ENCODE peak calls at places on chromosomes 2 and 18, in eight cellular contexts. One of them, this sample, is unnamed.

GRCh38 chr2:6111676-6112294 is 419.6 kb downstream of the SOX11 start:
- DNase-seq in stimulated activated CD8-positive, alpha-beta memory T cell treated with anti-CD3 and anti-CD28 coated beads, Interleukin-15, amount 100 ng/mL, for 1 hour: no peak
- DNase-seq in RWPE1: no peak
- DNase-seq in NCI-H748 treated with DMSO at 0.1 percent for 48 hours: no peak
- DNase-seq in astrocyte: no peak
- DNase-seq in NCI-H2081 treated with DMSO at 0.1 percent for 48 hours: no peak
- DNase-seq in osteoblast: no peak
- DNase-seq in NCI-H82: peak
- DNase-seq in this sample: peak

GRCh38 chr2:104434363-104434792 is 419.5 kb upstream of the POU3F3 start:
- DNase-seq in stimulated activated CD8-positive, alpha-beta memory T cell treated with anti-CD3 and anti-CD28 coated beads, Interleukin-15, amount 100 ng/mL, for 1 hour: no peak
- DNase-seq in RWPE1: no peak
- DNase-seq in NCI-H748 treated with DMSO at 0.1 percent for 48 hours: peak
- DNase-seq in astrocyte: peak
- DNase-seq in NCI-H2081 treated with DMSO at 0.1 percent for 48 hours: no peak
- DNase-seq in osteoblast: no peak
- DNase-seq in NCI-H82: no peak
- DNase-seq in this sample: peak

GRCh38 chr2:61356958-61357350 is 113.9 kb downstream of the USP34 start:
- DNase-seq in stimulated activated CD8-positive, alpha-beta memory T cell treated with anti-CD3 and anti-CD28 coated beads, Interleukin-15, amount 100 ng/mL, for 1 hour: no peak
- DNase-seq in RWPE1: no peak
- DNase-seq in NCI-H748 treated with DMSO at 0.1 percent for 48 hours: no peak
- DNase-seq in astrocyte: peak
- DNase-seq in NCI-H2081 treated with DMSO at 0.1 percent for 48 hours: no peak
- DNase-seq in osteoblast: no peak
- DNase-seq in NCI-H82: no peak
- DNase-seq in this sample: no peak

GRCh38 chr2:84481702-84482101 is 22.6 kb upstream of the SUCLG1 start:
- DNase-seq in stimulated activated CD8-positive, alpha-beta memory T cell treated with anti-CD3 and anti-CD28 coated beads, Interleukin-15, amount 100 ng/mL, for 1 hour: no peak
- DNase-seq in RWPE1: peak
- DNase-seq in NCI-H748 treated with DMSO at 0.1 percent for 48 hours: no peak
- DNase-seq in astrocyte: peak
- DNase-seq in NCI-H2081 treated with DMSO at 0.1 percent for 48 hours: no peak
- DNase-seq in osteoblast: peak
- DNase-seq in NCI-H82: no peak
- DNase-seq in this sample: no peak

GRCh38 chr18:77067315-77068061 is 65.1 kb downstream of the MBP start:
- DNase-seq in stimulated activated CD8-positive, alpha-beta memory T cell treated with anti-CD3 and anti-CD28 coated beads, Interleukin-15, amount 100 ng/mL, for 1 hour: peak
- DNase-seq in RWPE1: peak
- DNase-seq in NCI-H748 treated with DMSO at 0.1 percent for 48 hours: no peak
- DNase-seq in astrocyte: peak
- DNase-seq in NCI-H2081 treated with DMSO at 0.1 percent for 48 hours: no peak
- DNase-seq in osteoblast: no peak
- DNase-seq in NCI-H82: no peak
- DNase-seq in this sample: no peak

GRCh38 chr2:125942585-125943424 is 713.2 kb upstream of the GYPC start:
- DNase-seq in stimulated activated CD8-positive, alpha-beta memory T cell treated with anti-CD3 and anti-CD28 coated beads, Interleukin-15, amount 100 ng/mL, for 1 hour: no peak
- DNase-seq in RWPE1: no peak
- DNase-seq in NCI-H748 treated with DMSO at 0.1 percent for 48 hours: no peak
- DNase-seq in astrocyte: no peak
- DNase-seq in NCI-H2081 treated with DMSO at 0.1 percent for 48 hours: no peak
- DNase-seq in osteoblast: peak
- DNase-seq in NCI-H82: no peak
- DNase-seq in this sample: no peak

GRCh38 chr2:60710707-60711106 is 45.4 kb upstream of the PAPOLG start:
- DNase-seq in stimulated activated CD8-positive, alpha-beta memory T cell treated with anti-CD3 and anti-CD28 coated beads, Interleukin-15, amount 100 ng/mL, for 1 hour: no peak
- DNase-seq in RWPE1: no peak
- DNase-seq in NCI-H748 treated with DMSO at 0.1 percent for 48 hours: no peak
- DNase-seq in astrocyte: no peak
- DNase-seq in NCI-H2081 treated with DMSO at 0.1 percent for 48 hours: no peak
- DNase-seq in osteoblast: peak
- DNase-seq in NCI-H82: peak
- DNase-seq in this sample: no peak

GRCh38 chr2:150572194-150572766 is 84.8 kb upstream of the RND3 start:
- DNase-seq in stimulated activated CD8-positive, alpha-beta memory T cell treated with anti-CD3 and anti-CD28 coated beads, Interleukin-15, amount 100 ng/mL, for 1 hour: no peak
- DNase-seq in RWPE1: no peak
- DNase-seq in NCI-H748 treated with DMSO at 0.1 percent for 48 hours: no peak
- DNase-seq in astrocyte: no peak
- DNase-seq in NCI-H2081 treated with DMSO at 0.1 percent for 48 hours: no peak
- DNase-seq in osteoblast: no peak
- DNase-seq in NCI-H82: no peak
- DNase-seq in this sample: no peak

GRCh38 chr18:7676253-7676873 is 109.2 kb downstream of the PTPRM start:
- DNase-seq in stimulated activated CD8-positive, alpha-beta memory T cell treated with anti-CD3 and anti-CD28 coated beads, Interleukin-15, amount 100 ng/mL, for 1 hour: no peak
- DNase-seq in RWPE1: no peak
- DNase-seq in NCI-H748 treated with DMSO at 0.1 percent for 48 hours: no peak
- DNase-seq in astrocyte: no peak
- DNase-seq in NCI-H2081 treated with DMSO at 0.1 percent for 48 hours: no peak
- DNase-seq in osteoblast: no peak
- DNase-seq in NCI-H82: no peak
- DNase-seq in this sample: no peak

GRCh38 chr2:235745597-235745996 is 251.8 kb downstream of the AGAP1 start:
- DNase-seq in stimulated activated CD8-positive, alpha-beta memory T cell treated with anti-CD3 and anti-CD28 coated beads, Interleukin-15, amount 100 ng/mL, for 1 hour: no peak
- DNase-seq in RWPE1: peak
- DNase-seq in NCI-H748 treated with DMSO at 0.1 percent for 48 hours: no peak
- DNase-seq in astrocyte: peak
- DNase-seq in NCI-H2081 treated with DMSO at 0.1 percent for 48 hours: no peak
- DNase-seq in osteoblast: no peak
- DNase-seq in NCI-H82: no peak
- DNase-seq in this sample: no peak

GRCh38 chr2:237096201-237096600 is 10.5 kb downstream of the COPS8 start:
- DNase-seq in stimulated activated CD8-positive, alpha-beta memory T cell treated with anti-CD3 and anti-CD28 coated beads, Interleukin-15, amount 100 ng/mL, for 1 hour: no peak
- DNase-seq in RWPE1: no peak
- DNase-seq in NCI-H748 treated with DMSO at 0.1 percent for 48 hours: no peak
- DNase-seq in astrocyte: no peak
- DNase-seq in NCI-H2081 treated with DMSO at 0.1 percent for 48 hours: no peak
- DNase-seq in osteoblast: no peak
- DNase-seq in NCI-H82: no peak
- DNase-seq in this sample: no peak

GRCh38 chr2:769771-770170 is 92.6 kb upstream of the TMEM18 start:
- DNase-seq in stimulated activated CD8-positive, alpha-beta memory T cell treated with anti-CD3 and anti-CD28 coated beads, Interleukin-15, amount 100 ng/mL, for 1 hour: no peak
- DNase-seq in RWPE1: no peak
- DNase-seq in NCI-H748 treated with DMSO at 0.1 percent for 48 hours: no peak
- DNase-seq in astrocyte: no peak
- DNase-seq in NCI-H2081 treated with DMSO at 0.1 percent for 48 hours: no peak
- DNase-seq in osteoblast: no peak
- DNase-seq in NCI-H82: no peak
- DNase-seq in this sample: no peak

GRCh38 chr2:216687646-216688045 is 7.7 kb downstream of the IGFBP5 start:
- DNase-seq in stimulated activated CD8-positive, alpha-beta memory T cell treated with anti-CD3 and anti-CD28 coated beads, Interleukin-15, amount 100 ng/mL, for 1 hour: no peak
- DNase-seq in RWPE1: no peak
- DNase-seq in NCI-H748 treated with DMSO at 0.1 percent for 48 hours: no peak
- DNase-seq in astrocyte: no peak
- DNase-seq in NCI-H2081 treated with DMSO at 0.1 percent for 48 hours: no peak
- DNase-seq in osteoblast: peak
- DNase-seq in NCI-H82: peak
- DNase-seq in this sample: no peak

GRCh38 chr2:104332733-104333132 is 521.2 kb upstream of the POU3F3 start:
- DNase-seq in stimulated activated CD8-positive, alpha-beta memory T cell treated with anti-CD3 and anti-CD28 coated beads, Interleukin-15, amount 100 ng/mL, for 1 hour: no peak
- DNase-seq in RWPE1: no peak
- DNase-seq in NCI-H748 treated with DMSO at 0.1 percent for 48 hours: no peak
- DNase-seq in astrocyte: peak
- DNase-seq in NCI-H2081 treated with DMSO at 0.1 percent for 48 hours: no peak
- DNase-seq in osteoblast: no peak
- DNase-seq in NCI-H82: no peak
- DNase-seq in this sample: no peak

GRCh38 chr2:175880-176800 is 87.7 kb downstream of the SH3YL1 start:
- DNase-seq in stimulated activated CD8-positive, alpha-beta memory T cell treated with anti-CD3 and anti-CD28 coated beads, Interleukin-15, amount 100 ng/mL, for 1 hour: no peak
- DNase-seq in RWPE1: no peak
- DNase-seq in NCI-H748 treated with DMSO at 0.1 percent for 48 hours: no peak
- DNase-seq in astrocyte: no peak
- DNase-seq in NCI-H2081 treated with DMSO at 0.1 percent for 48 hours: no peak
- DNase-seq in osteoblast: no peak
- DNase-seq in NCI-H82: no peak
- DNase-seq in this sample: no peak

GRCh38 chr2:219560037-219560892 is 11.1 kb downstream of the OBSL1 start:
- DNase-seq in stimulated activated CD8-positive, alpha-beta memory T cell treated with anti-CD3 and anti-CD28 coated beads, Interleukin-15, amount 100 ng/mL, for 1 hour: no peak
- DNase-seq in RWPE1: peak
- DNase-seq in NCI-H748 treated with DMSO at 0.1 percent for 48 hours: no peak
- DNase-seq in astrocyte: no peak
- DNase-seq in NCI-H2081 treated with DMSO at 0.1 percent for 48 hours: no peak
- DNase-seq in osteoblast: peak
- DNase-seq in NCI-H82: peak
- DNase-seq in this sample: no peak

GRCh38 chr2:98861601-98862000 is 74.4 kb downstream of the CRACDL start:
- DNase-seq in stimulated activated CD8-positive, alpha-beta memory T cell treated with anti-CD3 and anti-CD28 coated beads, Interleukin-15, amount 100 ng/mL, for 1 hour: no peak
- DNase-seq in RWPE1: no peak
- DNase-seq in NCI-H748 treated with DMSO at 0.1 percent for 48 hours: no peak
- DNase-seq in astrocyte: no peak
- DNase-seq in NCI-H2081 treated with DMSO at 0.1 percent for 48 hours: no peak
- DNase-seq in osteoblast: no peak
- DNase-seq in NCI-H82: no peak
- DNase-seq in this sample: no peak

GRCh38 chr18:50275503-50276036 is 5.8 kb downstream of the MBD1 start:
- DNase-seq in stimulated activated CD8-positive, alpha-beta memory T cell treated with anti-CD3 and anti-CD28 coated beads, Interleukin-15, amount 100 ng/mL, for 1 hour: no peak
- DNase-seq in RWPE1: no peak
- DNase-seq in NCI-H748 treated with DMSO at 0.1 percent for 48 hours: no peak
- DNase-seq in astrocyte: no peak
- DNase-seq in NCI-H2081 treated with DMSO at 0.1 percent for 48 hours: no peak
- DNase-seq in osteoblast: no peak
- DNase-seq in NCI-H82: no peak
- DNase-seq in this sample: no peak

GRCh38 chr2:1224901-1225300 is 188.4 kb upstream of the TPO start:
- DNase-seq in stimulated activated CD8-positive, alpha-beta memory T cell treated with anti-CD3 and anti-CD28 coated beads, Interleukin-15, amount 100 ng/mL, for 1 hour: no peak
- DNase-seq in RWPE1: no peak
- DNase-seq in NCI-H748 treated with DMSO at 0.1 percent for 48 hours: peak
- DNase-seq in astrocyte: no peak
- DNase-seq in NCI-H2081 treated with DMSO at 0.1 percent for 48 hours: no peak
- DNase-seq in osteoblast: no peak
- DNase-seq in NCI-H82: no peak
- DNase-seq in this sample: no peak

GRCh38 chr2:85801871-85802270 is 48.1 kb downstream of the ATOH8 start:
- DNase-seq in stimulated activated CD8-positive, alpha-beta memory T cell treated with anti-CD3 and anti-CD28 coated beads, Interleukin-15, amount 100 ng/mL, for 1 hour: no peak
- DNase-seq in RWPE1: no peak
- DNase-seq in NCI-H748 treated with DMSO at 0.1 percent for 48 hours: no peak
- DNase-seq in astrocyte: no peak
- DNase-seq in NCI-H2081 treated with DMSO at 0.1 percent for 48 hours: no peak
- DNase-seq in osteoblast: no peak
- DNase-seq in NCI-H82: no peak
- DNase-seq in this sample: no peak

GRCh38 chr2:222756362-222756831 is 84.9 kb downstream of the MOGAT1 start:
- DNase-seq in stimulated activated CD8-positive, alpha-beta memory T cell treated with anti-CD3 and anti-CD28 coated beads, Interleukin-15, amount 100 ng/mL, for 1 hour: no peak
- DNase-seq in RWPE1: peak
- DNase-seq in NCI-H748 treated with DMSO at 0.1 percent for 48 hours: no peak
- DNase-seq in astrocyte: no peak
- DNase-seq in NCI-H2081 treated with DMSO at 0.1 percent for 48 hours: no peak
- DNase-seq in osteoblast: no peak
- DNase-seq in NCI-H82: no peak
- DNase-seq in this sample: no peak

GRCh38 chr2:48940606-48941005 is 185.1 kb upstream of the LHCGR start:
- DNase-seq in stimulated activated CD8-positive, alpha-beta memory T cell treated with anti-CD3 and anti-CD28 coated beads, Interleukin-15, amount 100 ng/mL, for 1 hour: no peak
- DNase-seq in RWPE1: no peak
- DNase-seq in NCI-H748 treated with DMSO at 0.1 percent for 48 hours: no peak
- DNase-seq in astrocyte: no peak
- DNase-seq in NCI-H2081 treated with DMSO at 0.1 percent for 48 hours: no peak
- DNase-seq in osteoblast: peak
- DNase-seq in NCI-H82: peak
- DNase-seq in this sample: peak

GRCh38 chr18:1846640-1847039 is 724.7 kb downstream of the METTL4 start:
- DNase-seq in stimulated activated CD8-positive, alpha-beta memory T cell treated with anti-CD3 and anti-CD28 coated beads, Interleukin-15, amount 100 ng/mL, for 1 hour: no peak
- DNase-seq in RWPE1: peak
- DNase-seq in NCI-H748 treated with DMSO at 0.1 percent for 48 hours: no peak
- DNase-seq in astrocyte: peak
- DNase-seq in NCI-H2081 treated with DMSO at 0.1 percent for 48 hours: no peak
- DNase-seq in osteoblast: no peak
- DNase-seq in NCI-H82: no peak
- DNase-seq in this sample: no peak

GRCh38 chr2:180006236-180006635 is 861 bp downstream of the CWC22 start:
- DNase-seq in stimulated activated CD8-positive, alpha-beta memory T cell treated with anti-CD3 and anti-CD28 coated beads, Interleukin-15, amount 100 ng/mL, for 1 hour: no peak
- DNase-seq in RWPE1: no peak
- DNase-seq in NCI-H748 treated with DMSO at 0.1 percent for 48 hours: no peak
- DNase-seq in astrocyte: no peak
- DNase-seq in NCI-H2081 treated with DMSO at 0.1 percent for 48 hours: no peak
- DNase-seq in osteoblast: no peak
- DNase-seq in NCI-H82: no peak
- DNase-seq in this sample: no peak

GRCh38 chr2:241849616-241850543 is 8.8 kb downstream of the PDCD1 start:
- DNase-seq in stimulated activated CD8-positive, alpha-beta memory T cell treated with anti-CD3 and anti-CD28 coated beads, Interleukin-15, amount 100 ng/mL, for 1 hour: no peak
- DNase-seq in RWPE1: no peak
- DNase-seq in NCI-H748 treated with DMSO at 0.1 percent for 48 hours: no peak
- DNase-seq in astrocyte: no peak
- DNase-seq in NCI-H2081 treated with DMSO at 0.1 percent for 48 hours: no peak
- DNase-seq in osteoblast: peak
- DNase-seq in NCI-H82: no peak
- DNase-seq in this sample: no peak

This sample was measured in NCI-H1436 treated with DMSO at 0.1 percent for 48 hours.